ENCODE peak calls at places on chromosome 12, in four cellular contexts. Y, T, K and S are unnamed samples.

GRCh38 chr12:121490401-121491257 is 90.2 kb downstream of the KDM2B start:
- DNase-seq in K (no peak), Y (no peak), T (no peak), S (no peak)

GRCh38 chr12:19186722-19187661 is 57.5 kb downstream of the PLEKHA5 start:
- DNase-seq in T (no peak), Y (no peak), K (peak; percentile 36), S (peak; percentile 61)

GRCh38 chr12:95072900-95073697 is at the start of gene NR2C1:
- DNase-seq in Y (peak; percentile 56), K (peak; percentile 84), T (peak; percentile 97), S (peak; percentile 98)

GRCh38 chr12:132834181-132834711 is 5.6 kb upstream of the GOLGA3 start:
- DNase-seq in K (no peak), Y (no peak), T (no peak), S (no peak)

GRCh38 chr12:67543371-67543770 is 105.2 kb upstream of the DYRK2 start:
- DNase-seq in K (no peak), T (no peak), Y (no peak), S (no peak)

GRCh38 chr12:117447665-117448366 is 86.4 kb upstream of the NOS1 start:
- DNase-seq in Y (no peak), K (no peak), T (no peak), S (no peak)

GRCh38 chr12:101485015-101485414 is 9.9 kb downstream of the SPIC start:
- DNase-seq in T (no peak), K (no peak), Y (no peak), S (no peak)

GRCh38 chr12:132065203-132065602 is 78.9 kb downstream of the DDX51 start:
- DNase-seq in Y (no peak), K (no peak), T (no peak), S (no peak)

GRCh38 chr12:108482717-108483212 is 32.3 kb upstream of the FICD start:
- DNase-seq in T (no peak), Y (no peak), K (peak; percentile 33), S (no peak)

GRCh38 chr12:56999456-56999855 is 6.9 kb downstream of the ZBTB39 start:
- DNase-seq in K (no peak), Y (no peak), T (no peak), S (no peak)

GRCh38 chr12:29053567-29053966 is 95.5 kb upstream of the FAR2 start:
- DNase-seq in K (no peak), Y (no peak), T (no peak), S (no peak)

GRCh38 chr12:1629338-1630080 is 478 bp downstream of the WNT5B start:
- DNase-seq in T (no peak), Y (no peak), K (no peak), S (peak; percentile 27)

GRCh38 chr12:10186299-10186698 is 7.5 kb downstream of the TMEM52B start:
- DNase-seq in Y (no peak), T (peak; percentile 60), K (no peak), S (no peak)

GRCh38 chr12:70853326-70853725 is 67.2 kb downstream of the PTPRR start:
- DNase-seq in Y (no peak), T (no peak), K (peak; percentile 33), S (no peak)

GRCh38 chr12:106126441-106127288 is 12.1 kb downstream of the NUAK1 start:
- DNase-seq in T (no peak), Y (no peak), K (no peak), S (peak; percentile 45)

GRCh38 chr12:103160622-103161021 is 203.1 kb downstream of the ASCL1 start:
- DNase-seq in T (no peak), Y (no peak), K (no peak), S (no peak)